ENCODE peak calls at places on chromosomes 11 and 22, in seven cellular contexts. B, J, T, R, A, W and V are unnamed samples.

GRCh38 chr11:36312593-36312990 is 16.5 kb downstream of the PRR5L start:
- DNase-seq in B (no peak), J (peak), T (no peak), R (no peak), A (no peak), W (peak), V (no peak)

GRCh38 chr11:125890447-125891100 is 3.1 kb downstream of the HYLS1 start:
- DNase-seq in B (no peak), J (no peak), T (no peak), R (no peak), A (no peak), W (no peak), V (no peak)

GRCh38 chr22:27815826-27816530 is 14.4 kb upstream of the MN1 start:
- DNase-seq in B (no peak), J (no peak), T (no peak), R (no peak), A (no peak), W (no peak), V (no peak)

GRCh38 chr11:125935629-125936199 is 10.1 kb upstream of the VSIG10L2 start:
- DNase-seq in B (no peak), J (no peak), T (no peak), R (no peak), A (no peak), W (no peak), V (no peak)

GRCh38 chr22:23909258-23909898 is 15.2 kb downstream of the MIF start:
- DNase-seq in B (no peak), J (peak), T (peak), R (no peak), A (no peak), W (no peak), V (no peak)

GRCh38 chr11:70729949-70730348 is 331.6 kb downstream of the CTTN start:
- DNase-seq in B (no peak), J (no peak), T (no peak), R (no peak), A (no peak), W (no peak), V (no peak)

GRCh38 chr11:69376155-69377028 is 82.4 kb downstream of the MYEOV start:
- DNase-seq in B (no peak), J (no peak), T (no peak), R (no peak), A (no peak), W (no peak), V (no peak)

GRCh38 chr11:12529041-12529440 is 145.2 kb upstream of the TEAD1 start:
- DNase-seq in B (no peak), J (no peak), T (no peak), R (no peak), A (no peak), W (no peak), V (peak)

GRCh38 chr22:50169774-50170341 is 673 bp upstream of the PANX2 start:
- DNase-seq in B (no peak), J (no peak), T (peak), R (no peak), A (peak), W (no peak), V (no peak)

GRCh38 chr22:45594123-45594941 is 77.3 kb upstream of the ATXN10 start:
- DNase-seq in B (no peak), J (no peak), T (no peak), R (no peak), A (no peak), W (no peak), V (no peak)

GRCh38 chr22:30078320-30079311 is 1.6 kb upstream of the HORMAD2 start:
- DNase-seq in B (no peak), J (no peak), T (peak), R (no peak), A (peak), W (no peak), V (peak)

GRCh38 chr11:112793416-112793815 is 167.8 kb upstream of the NCAM1 start:
- DNase-seq in B (no peak), J (no peak), T (no peak), R (no peak), A (no peak), W (no peak), V (no peak)

GRCh38 chr11:123100378-123101085 is 38.6 kb upstream of the HSPA8 start:
- DNase-seq in B (no peak), J (no peak), T (no peak), R (no peak), A (no peak), W (no peak), V (no peak)

GRCh38 chr11:116777056-116777455 is 4.3 kb upstream of the BUD13 start:
- DNase-seq in B (no peak), J (no peak), T (no peak), R (no peak), A (no peak), W (no peak), V (no peak)

GRCh38 chr11:126124284-126124683 is 61.6 kb upstream of the CDON start:
- DNase-seq in B (no peak), J (no peak), T (no peak), R (no peak), A (no peak), W (no peak), V (peak)

GRCh38 chr11:73267122-73267846 is 4.9 kb upstream of the P2RY6 start:
- DNase-seq in B (no peak), J (no peak), T (no peak), R (no peak), A (no peak), W (no peak), V (no peak)

GRCh38 chr11:65204646-65205601 is 23.2 kb downstream of the CAPN1 start:
- DNase-seq in B (no peak), J (peak), T (peak), R (no peak), A (peak), W (no peak), V (no peak)

GRCh38 chr11:15843309-15843857 is 513.0 kb downstream of the SOX6 start:
- DNase-seq in B (peak), J (no peak), T (no peak), R (peak), A (no peak), W (no peak), V (peak)